ENCODE peak calls at places on chromosomes 4 and X, in nine cellular contexts. Z is naive thymus-derived CD4-positive, alpha-beta T cell; X is mesenchymal stem cell; P is transverse colon; L is suprapubic skin; G is left lung; V is colonic mucosa; N is OCI-LY7; Q is CD8-positive, alpha-beta memory T cell. D is an unnamed sample. For H3K4me1, the result is how much of the 10 kb centered on the place peaks cover.

GRCh38 chr4:91502365-91502764 is 801.4 kb upstream of the GRID2 start:
- DNase-seq in Z (no peak), X (peak), P (no peak), L (no peak), G (no peak), V (no peak), N (no peak), Q (no peak), D (no peak)

GRCh38 chr4:19455850-19456602 is 795.7 kb upstream of the SLIT2 start:
- DNase-seq in Z (no peak), X (no peak), P (no peak), L (no peak), G (peak), V (no peak), N (no peak), Q (no peak), D (no peak)

GRCh38 chrX:118824173-118824782 is 654 bp downstream of the ZCCHC12 start:
- DNase-seq in Z (no peak), X (no peak), P (no peak), L (no peak), G (no peak), V (no peak), N (no peak), Q (no peak), D (no peak)

GRCh38 chr4:117983541-117984451 is 50.5 kb upstream of the NDST3 start:
- DNase-seq in Z (no peak), X (peak), P (no peak), L (no peak), G (no peak), V (no peak), N (no peak), Q (no peak), D (no peak)

GRCh38 chr4:105988671-105989070 is 93.4 kb downstream of the NPNT start:
- DNase-seq in Z (no peak), X (no peak), P (no peak), L (no peak), G (no peak), V (no peak), N (no peak), Q (no peak), D (no peak)

GRCh38 chr4:123785515-123785914 is 388.9 kb downstream of the SPRY1 start:
- DNase-seq in Z (no peak), X (peak), P (peak), L (peak), G (no peak), V (peak), N (no peak), Q (no peak), D (peak)

GRCh38 chrX:47523713-47524166 is 37.3 kb upstream of the ARAF start:
- DNase-seq in Z (no peak), X (no peak), P (no peak), L (no peak), G (no peak), V (no peak), N (no peak), Q (no peak), D (no peak)

GRCh38 chr4:19987746-19988145 is 264.0 kb upstream of the SLIT2 start:
- DNase-seq in Z (no peak), X (peak), P (no peak), L (no peak), G (no peak), V (no peak), N (no peak), Q (no peak), D (peak)

GRCh38 chrX:45400380-45400779 is 199.7 kb upstream of the DIPK2B start:
- DNase-seq in Z (no peak), X (peak), P (no peak), L (no peak), G (no peak), V (no peak), N (no peak), Q (no peak), D (peak)

GRCh38 chr4:41693629-41694028 is 54.9 kb downstream of the PHOX2B start:
- DNase-seq in Z (no peak), X (peak), P (no peak), L (no peak), G (no peak), V (no peak), N (peak), Q (no peak), D (peak)

GRCh38 chr4:3688018-3688998 is 77.9 kb upstream of the ADRA2C start:
- DNase-seq in Z (no peak), X (no peak), P (no peak), L (peak), G (peak), V (no peak), N (no peak), Q (no peak), D (no peak)

GRCh38 chr4:1192493-1193205 is 20.3 kb upstream of the SPON2 start:
- DNase-seq in Z (no peak), X (no peak), P (peak), L (peak), G (no peak), V (peak), N (no peak), Q (no peak), D (no peak)

GRCh38 chrX:79270401-79270800 is 96.7 kb downstream of the ITM2A start:
- DNase-seq in Z (peak), X (no peak), P (peak), L (no peak), G (peak), V (peak), N (peak), Q (peak), D (no peak)

GRCh38 chr4:127268367-127268766 is 364.4 kb upstream of the INTU start:
- DNase-seq in Z (no peak), X (no peak), P (no peak), L (no peak), G (no peak), V (no peak), N (no peak), Q (no peak), D (no peak)

GRCh38 chr4:151811403-151811802 is 50.6 kb upstream of the GATB start:
- DNase-seq in Z (no peak), X (no peak), P (no peak), L (no peak), G (no peak), V (no peak), N (no peak), Q (no peak), D (no peak)

GRCh38 chrX:48927736-48928382 is 9.0 kb upstream of the PIM2 start:
- DNase-seq in Z (no peak), X (no peak), P (no peak), L (no peak), G (no peak), V (no peak), N (no peak), Q (no peak), D (no peak)

GRCh38 chrX:37541991-37542390 is 29.5 kb upstream of the LANCL3 start:
- DNase-seq in Z (no peak), X (no peak), P (no peak), L (no peak), G (no peak), V (no peak), N (no peak), Q (no peak), D (no peak)

GRCh38 chr4:55346851-55347255 is 811 bp downstream of the SRD5A3 start:
- DNase-seq in Z (no peak), X (no peak), P (peak), L (no peak), G (no peak), V (no peak), N (no peak), Q (no peak), D (no peak)

GRCh38 chr4:114005569-114006442 is 26.4 kb upstream of the ARSJ start:
- DNase-seq in Z (no peak), X (no peak), P (no peak), L (no peak), G (no peak), V (no peak), N (no peak), Q (no peak), D (peak)

GRCh38 chr4:88333741-88334405 is 44.8 kb upstream of the HERC6 start:
- DNase-seq in Z (no peak), X (peak), P (no peak), L (no peak), G (no peak), V (no peak), N (no peak), Q (no peak), D (peak)

GRCh38 chrX:113512700-113513395 is 672.2 kb upstream of the AMOT start:
- DNase-seq in Z (no peak), X (peak), P (no peak), L (no peak), G (no peak), V (no peak), N (no peak), Q (no peak), D (peak)

GRCh38 chr4:44869222-44869882 is 143.0 kb upstream of the GNPDA2 start:
- DNase-seq in Z (no peak), X (no peak), P (no peak), L (no peak), G (peak), V (no peak), N (no peak), Q (no peak), D (no peak)

GRCh38 chr4:98653890-98654867 is 4.2 kb downstream of the TSPAN5 start:
- DNase-seq in Z (no peak), X (peak), P (no peak), L (no peak), G (no peak), V (no peak), N (no peak), Q (no peak), D (peak)

GRCh38 chrX:24498181-24498580 is 33.1 kb downstream of the PDK3 start:
- DNase-seq in Z (peak), X (no peak), P (peak), L (no peak), G (no peak), V (no peak), N (no peak), Q (peak), D (no peak)

GRCh38 chrX:45803383-45803921 is 602.8 kb upstream of the DIPK2B start:
- DNase-seq in Z (no peak), X (peak), P (no peak), L (no peak), G (no peak), V (no peak), N (no peak), Q (no peak), D (peak)

GRCh38 chrX:42752730-42753129 is 25.2 kb downstream of the PPP1R2C start:
- DNase-seq in Z (no peak), X (no peak), P (no peak), L (no peak), G (no peak), V (no peak), N (no peak), Q (no peak), D (no peak)

GRCh38 chr4:174277433-174277832 is 6.0 kb downstream of the FBXO8 start:
- DNase-seq in Z (no peak), X (no peak), P (no peak), L (no peak), G (no peak), V (no peak), N (no peak), Q (no peak), D (no peak)

GRCh38 chr4:74481891-74482609 is 37.1 kb downstream of the AREG start:
- DNase-seq in Z (no peak), X (no peak), P (no peak), L (no peak), G (no peak), V (no peak), N (no peak), Q (no peak), D (no peak)

GRCh38 chrX:130053236-130053635 is 57.1 kb downstream of the ELF4 start:
- DNase-seq in Z (no peak), X (no peak), P (no peak), L (no peak), G (no peak), V (no peak), N (no peak), Q (no peak), D (no peak)

GRCh38 chr4:145041378-145041777 is 56.6 kb downstream of the ANAPC10 start:
- DNase-seq in Z (no peak), X (no peak), P (no peak), L (no peak), G (no peak), V (no peak), N (peak), Q (no peak), D (no peak)

GRCh38 chr4:25859429-25860148 is 3.2 kb downstream of the SEL1L3 start:
- DNase-seq in Z (peak), X (no peak), P (no peak), L (no peak), G (no peak), V (no peak), N (peak), Q (peak), D (no peak)

GRCh38 chrX:39470588-39471155 is 627.1 kb downstream of the BCOR start:
- DNase-seq in Z (no peak), X (no peak), P (peak), L (no peak), G (no peak), V (peak), N (no peak), Q (no peak), D (peak)

DNA sequence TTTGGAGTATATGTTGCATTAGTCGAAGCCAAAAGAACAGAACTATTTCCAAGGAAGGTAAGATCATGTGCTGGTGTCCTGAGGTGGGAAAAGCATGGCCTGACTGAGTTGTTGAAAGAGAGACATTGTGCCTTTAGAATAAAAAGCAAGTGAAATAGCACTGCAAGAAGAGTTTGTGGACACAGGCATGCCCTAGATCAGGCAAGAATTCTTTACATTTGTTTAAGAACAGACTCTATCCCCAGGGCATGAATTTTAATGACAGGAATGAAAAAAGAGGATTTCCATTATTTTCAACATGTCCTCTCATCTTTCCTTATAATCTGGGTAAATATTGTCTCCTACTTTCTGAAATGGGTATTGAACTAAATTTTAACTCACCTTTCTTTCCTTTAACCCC is 516.2 kb upstream of the GALNT7 start:
- DNase-seq in Z (no peak), X (no peak), P (no peak), L (no peak), G (no peak), V (no peak), N (no peak), Q (no peak), D (peak)
- H3K4me1 ChIP-seq in Z (under half), X (under half), P (under half), L (under half), G (under half), V (under half), N (under half), Q (under half), D (under half)

GRCh38 chr4:8581094-8581861 is 1.1 kb downstream of the GPR78 start:
- DNase-seq in Z (no peak), X (no peak), P (no peak), L (no peak), G (peak), V (no peak), N (no peak), Q (no peak), D (no peak)
- H3K4me3 ChIP-seq in Z (no peak), X (no peak), P (no peak), L (no peak), G (no peak), V (no peak), N (no peak), Q (no peak), D (no peak)

GRCh38 chr4:77009511-77010120 is 60.1 kb downstream of the SEPTIN11 start:
- DNase-seq in Z (no peak), X (no peak), P (no peak), L (no peak), G (no peak), V (no peak), N (no peak), Q (no peak), D (no peak)

GRCh38 chr4:77003400-77003799 is 53.8 kb downstream of the SEPTIN11 start:
- DNase-seq in Z (no peak), X (peak), P (no peak), L (no peak), G (no peak), V (no peak), N (no peak), Q (no peak), D (no peak)

GRCh38 chr4:77010841-77011354 is 61.3 kb downstream of the SEPTIN11 start:
- DNase-seq in Z (no peak), X (peak), P (no peak), L (no peak), G (no peak), V (no peak), N (no peak), Q (no peak), D (no peak)

GRCh38 chr4:77006753-77007355 is 57.3 kb downstream of the SEPTIN11 start:
- DNase-seq in Z (no peak), X (no peak), P (no peak), L (no peak), G (no peak), V (no peak), N (no peak), Q (no peak), D (no peak)

DNA sequence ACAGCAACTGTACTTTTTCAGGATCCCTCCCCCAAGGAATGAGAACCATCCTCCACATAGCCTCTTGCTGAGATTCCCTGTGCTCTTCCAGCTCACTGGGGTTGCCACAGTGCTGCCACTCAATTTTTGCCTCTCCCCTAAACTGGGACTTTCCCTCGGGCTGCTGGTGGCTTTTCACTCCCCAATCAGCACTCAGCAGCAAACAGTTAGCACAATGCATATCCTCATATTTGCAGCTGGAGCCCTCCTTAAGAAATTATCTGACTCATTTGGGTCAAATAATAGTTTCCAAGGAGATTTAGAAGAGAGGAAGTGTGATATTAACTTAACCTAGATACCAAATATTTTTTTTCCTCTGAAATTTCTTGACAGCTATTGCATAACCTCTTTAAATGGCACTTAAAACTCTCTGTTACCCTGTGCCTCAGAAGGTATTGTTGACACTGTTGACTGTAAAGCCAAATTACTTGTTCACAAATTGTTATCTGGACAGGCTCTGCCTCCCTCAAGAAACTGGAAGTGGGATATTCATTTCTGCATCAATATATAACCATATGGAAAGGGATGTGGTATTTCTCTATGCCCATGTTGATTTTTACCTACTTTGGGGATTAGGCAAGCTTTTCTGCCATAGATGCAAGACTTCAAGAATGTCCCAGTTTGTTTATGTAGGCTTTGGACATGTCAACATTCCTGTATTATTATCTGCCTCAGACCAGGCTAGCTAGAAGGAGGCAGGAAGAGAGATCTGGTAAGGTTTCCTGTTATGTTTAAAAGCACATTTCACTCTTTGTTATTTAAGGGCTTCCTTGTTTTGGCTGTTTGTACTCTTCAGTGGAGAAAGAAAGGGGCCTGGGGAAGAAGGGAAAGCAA is 58.0 kb downstream of the SEPTIN11 start:
- DNase-seq in Z (no peak), X (peak), P (no peak), L (no peak), G (no peak), V (no peak), N (no peak), Q (no peak), D (peak)
- H3K4me1 ChIP-seq in Z (under half), X (under half), P (under half), L (under half), G (half or more), V (under half), N (under half), Q (under half), D (half or more)

GRCh38 chr4:94567811-94568210 is 116.1 kb downstream of the PDLIM5 start:
- DNase-seq in Z (no peak), X (no peak), P (no peak), L (no peak), G (no peak), V (no peak), N (no peak), Q (no peak), D (no peak)
- H3K4me3 ChIP-seq in Z (no peak), X (peak), P (no peak), L (no peak), G (no peak), V (no peak), N (no peak), Q (no peak), D (peak)

GRCh38 chr4:185730849-185731608 is 81.0 kb downstream of the SORBS2 start:
- DNase-seq in Z (no peak), X (no peak), P (no peak), L (no peak), G (no peak), V (no peak), N (peak), Q (no peak), D (peak)
- H3K4me1 ChIP-seq in Z (under half), X (under half), P (under half), L (under half), G (under half), V (under half), N (half or more), Q (under half), D (under half)

GRCh38 chr4:153497988-153498967 is 32.1 kb downstream of the TMEM131L start:
- DNase-seq in Z (no peak), X (no peak), P (no peak), L (no peak), G (no peak), V (no peak), N (peak), Q (no peak), D (peak)
- H3K4me3 ChIP-seq in Z (peak), X (peak), P (no peak), L (no peak), G (no peak), V (no peak), N (peak), Q (peak), D (peak)

GRCh38 chrX:123989235-123989634 is 27.7 kb downstream of the STAG2 start:
- DNase-seq in Z (no peak), X (no peak), P (no peak), L (no peak), G (no peak), V (no peak), N (no peak), Q (no peak), D (no peak)
- H3K4me1 ChIP-seq in Z (under half), X (under half), P (under half), L (under half), G (under half), V (under half), N (under half), Q (under half), D (under half)

GRCh38 chr4:166039822-166040221 is 166.8 kb downstream of the TLL1 start:
- DNase-seq in Z (no peak), X (no peak), P (no peak), L (no peak), G (no peak), V (no peak), N (no peak), Q (no peak), D (no peak)
- H3K4me3 ChIP-seq in Z (no peak), X (no peak), P (no peak), L (no peak), G (no peak), V (no peak), N (no peak), Q (no peak), D (no peak)

D was measured in adipocyte.